ENCODE peak calls at places on chromosomes 1 and 21, in six cellular contexts. One of them, this sample, is unnamed.

GRCh38 chr1:91885331-91885715 is 628 bp downstream of the TGFBR3 start:
- DNase-seq in hypothalamus: peak
- DNase-seq in fibroblast of the aortic adventitia: no peak
- DNase-seq in activated naive CD4-positive, alpha-beta T cell treated with anti-CD3 and anti-CD28 coated beads, Interleukin-2, amount 50 U/mL, for 16 hours: peak
- DNase-seq in amniotic stem cell: no peak
- DNase-seq in fibroblast of lung: no peak
- DNase-seq in this sample: no peak

GRCh38 chr1:51877434-51878306 is 857 bp downstream of the NRDC start:
- DNase-seq in hypothalamus: peak
- DNase-seq in fibroblast of the aortic adventitia: peak
- DNase-seq in activated naive CD4-positive, alpha-beta T cell treated with anti-CD3 and anti-CD28 coated beads, Interleukin-2, amount 50 U/mL, for 16 hours: no peak
- DNase-seq in amniotic stem cell: peak
- DNase-seq in fibroblast of lung: peak
- DNase-seq in this sample: no peak

GRCh38 chr1:74772945-74773344 is 40.0 kb downstream of the TYW3 start:
- DNase-seq in hypothalamus: no peak
- DNase-seq in fibroblast of the aortic adventitia: peak
- DNase-seq in activated naive CD4-positive, alpha-beta T cell treated with anti-CD3 and anti-CD28 coated beads, Interleukin-2, amount 50 U/mL, for 16 hours: no peak
- DNase-seq in amniotic stem cell: no peak
- DNase-seq in fibroblast of lung: peak
- DNase-seq in this sample: no peak

GRCh38 chr1:14476170-14476955 is 122.1 kb upstream of the KAZN start:
- DNase-seq in hypothalamus: no peak
- DNase-seq in fibroblast of the aortic adventitia: no peak
- DNase-seq in activated naive CD4-positive, alpha-beta T cell treated with anti-CD3 and anti-CD28 coated beads, Interleukin-2, amount 50 U/mL, for 16 hours: no peak
- DNase-seq in amniotic stem cell: no peak
- DNase-seq in fibroblast of lung: peak
- DNase-seq in this sample: no peak

GRCh38 chr1:236848274-236848925 is 53.3 kb downstream of the MTR start:
- DNase-seq in hypothalamus: no peak
- DNase-seq in fibroblast of the aortic adventitia: no peak
- DNase-seq in activated naive CD4-positive, alpha-beta T cell treated with anti-CD3 and anti-CD28 coated beads, Interleukin-2, amount 50 U/mL, for 16 hours: no peak
- DNase-seq in amniotic stem cell: no peak
- DNase-seq in fibroblast of lung: no peak
- DNase-seq in this sample: no peak

GRCh38 chr1:23854568-23854967 is 13.5 kb downstream of the FUCA1 start:
- DNase-seq in hypothalamus: no peak
- DNase-seq in fibroblast of the aortic adventitia: peak
- DNase-seq in activated naive CD4-positive, alpha-beta T cell treated with anti-CD3 and anti-CD28 coated beads, Interleukin-2, amount 50 U/mL, for 16 hours: no peak
- DNase-seq in amniotic stem cell: no peak
- DNase-seq in fibroblast of lung: no peak
- DNase-seq in this sample: no peak

GRCh38 chr1:6745073-6745472 is 40.2 kb upstream of the CAMTA1 start:
- DNase-seq in hypothalamus: no peak
- DNase-seq in fibroblast of the aortic adventitia: no peak
- DNase-seq in activated naive CD4-positive, alpha-beta T cell treated with anti-CD3 and anti-CD28 coated beads, Interleukin-2, amount 50 U/mL, for 16 hours: peak
- DNase-seq in amniotic stem cell: no peak
- DNase-seq in fibroblast of lung: no peak
- DNase-seq in this sample: no peak

GRCh38 chr1:92961131-92961895 is at the start of gene DIPK1A:
- DNase-seq in hypothalamus: peak
- DNase-seq in fibroblast of the aortic adventitia: peak
- DNase-seq in activated naive CD4-positive, alpha-beta T cell treated with anti-CD3 and anti-CD28 coated beads, Interleukin-2, amount 50 U/mL, for 16 hours: peak
- DNase-seq in amniotic stem cell: peak
- DNase-seq in fibroblast of lung: peak
- DNase-seq in this sample: peak

GRCh38 chr1:214439352-214440119 is 111.9 kb downstream of the PTPN14 start:
- DNase-seq in hypothalamus: no peak
- DNase-seq in fibroblast of the aortic adventitia: no peak
- DNase-seq in activated naive CD4-positive, alpha-beta T cell treated with anti-CD3 and anti-CD28 coated beads, Interleukin-2, amount 50 U/mL, for 16 hours: no peak
- DNase-seq in amniotic stem cell: no peak
- DNase-seq in fibroblast of lung: peak
- DNase-seq in this sample: no peak

GRCh38 chr1:55428944-55429931 is 214.1 kb upstream of the USP24 start:
- DNase-seq in hypothalamus: no peak
- DNase-seq in fibroblast of the aortic adventitia: peak
- DNase-seq in activated naive CD4-positive, alpha-beta T cell treated with anti-CD3 and anti-CD28 coated beads, Interleukin-2, amount 50 U/mL, for 16 hours: no peak
- DNase-seq in amniotic stem cell: peak
- DNase-seq in fibroblast of lung: peak
- DNase-seq in this sample: peak

GRCh38 chr1:941588-942383 is 17.3 kb downstream of the NOC2L start:
- DNase-seq in hypothalamus: no peak
- DNase-seq in fibroblast of the aortic adventitia: peak
- DNase-seq in activated naive CD4-positive, alpha-beta T cell treated with anti-CD3 and anti-CD28 coated beads, Interleukin-2, amount 50 U/mL, for 16 hours: peak
- DNase-seq in amniotic stem cell: no peak
- DNase-seq in fibroblast of lung: peak
- DNase-seq in this sample: peak

GRCh38 chr1:228140724-228141081 is 624 bp downstream of the GUK1 start:
- DNase-seq in hypothalamus: no peak
- DNase-seq in fibroblast of the aortic adventitia: no peak
- DNase-seq in activated naive CD4-positive, alpha-beta T cell treated with anti-CD3 and anti-CD28 coated beads, Interleukin-2, amount 50 U/mL, for 16 hours: no peak
- DNase-seq in amniotic stem cell: no peak
- DNase-seq in fibroblast of lung: no peak
- DNase-seq in this sample: no peak

GRCh38 chr21:42316891-42317290 is 1.7 kb upstream of the TFF3 start:
- DNase-seq in hypothalamus: no peak
- DNase-seq in fibroblast of the aortic adventitia: no peak
- DNase-seq in activated naive CD4-positive, alpha-beta T cell treated with anti-CD3 and anti-CD28 coated beads, Interleukin-2, amount 50 U/mL, for 16 hours: no peak
- DNase-seq in amniotic stem cell: no peak
- DNase-seq in fibroblast of lung: no peak
- DNase-seq in this sample: no peak

GRCh38 chr1:56617141-56617540 is 28.0 kb upstream of the PRKAA2 start:
- DNase-seq in hypothalamus: no peak
- DNase-seq in fibroblast of the aortic adventitia: no peak
- DNase-seq in activated naive CD4-positive, alpha-beta T cell treated with anti-CD3 and anti-CD28 coated beads, Interleukin-2, amount 50 U/mL, for 16 hours: no peak
- DNase-seq in amniotic stem cell: no peak
- DNase-seq in fibroblast of lung: peak
- DNase-seq in this sample: no peak

GRCh38 chr1:12407050-12407961 is 177.5 kb downstream of the VPS13D start:
- DNase-seq in hypothalamus: no peak
- DNase-seq in fibroblast of the aortic adventitia: peak
- DNase-seq in activated naive CD4-positive, alpha-beta T cell treated with anti-CD3 and anti-CD28 coated beads, Interleukin-2, amount 50 U/mL, for 16 hours: no peak
- DNase-seq in amniotic stem cell: peak
- DNase-seq in fibroblast of lung: peak
- DNase-seq in this sample: peak